ENCODE peak calls at places on chromosomes 2 and 18, in five cellular contexts. One of them, this sample, is unnamed. For H3K9me3, the result is how much of the 10 kb centered on the place peaks cover.

GRCh38 chr18:61322265-61322873 is 10.9 kb upstream of the CDH20 start:
- DNase-seq in IMR-90: peak
- DNase-seq in CD4-positive, alpha-beta memory T cell: no peak
- DNase-seq in uterus: no peak
- DNase-seq in adrenal gland: peak
- DNase-seq in this sample: peak

GRCh38 chr18:58290059-58290747 is 246.2 kb downstream of the NEDD4L start:
- DNase-seq in IMR-90: peak
- DNase-seq in CD4-positive, alpha-beta memory T cell: no peak
- DNase-seq in uterus: no peak
- DNase-seq in adrenal gland: no peak
- DNase-seq in this sample: no peak

GRCh38 chr2:225041210-225041870 is 928 bp downstream of the DOCK10 start:
- DNase-seq in IMR-90: peak
- DNase-seq in CD4-positive, alpha-beta memory T cell: peak
- DNase-seq in uterus: no peak
- DNase-seq in adrenal gland: peak
- DNase-seq in this sample: peak

GRCh38 chr2:73987109-73987947 is 2.6 kb downstream of the TET3 start:
- DNase-seq in IMR-90: peak
- DNase-seq in CD4-positive, alpha-beta memory T cell: peak
- DNase-seq in uterus: no peak
- DNase-seq in adrenal gland: peak
- DNase-seq in this sample: no peak

GRCh38 chr18:68262697-68263293 is 452.1 kb downstream of the TMX3 start:
- DNase-seq in IMR-90: peak
- DNase-seq in CD4-positive, alpha-beta memory T cell: no peak
- DNase-seq in uterus: no peak
- DNase-seq in adrenal gland: no peak
- DNase-seq in this sample: no peak

GRCh38 chr2:9178905-9179571 is 27.6 kb upstream of the ASAP2 start:
- DNase-seq in IMR-90: peak
- DNase-seq in CD4-positive, alpha-beta memory T cell: no peak
- DNase-seq in uterus: peak
- DNase-seq in adrenal gland: peak
- DNase-seq in this sample: peak

GRCh38 chr2:231699006-231699405 is 9.3 kb upstream of the PTMA start:
- DNase-seq in IMR-90: peak
- DNase-seq in CD4-positive, alpha-beta memory T cell: no peak
- DNase-seq in uterus: no peak
- DNase-seq in adrenal gland: no peak
- DNase-seq in this sample: peak

GRCh38 chr2:178949151-178949550 is 100.8 kb downstream of the CCDC141 start:
- DNase-seq in IMR-90: no peak
- DNase-seq in CD4-positive, alpha-beta memory T cell: no peak
- DNase-seq in uterus: no peak
- DNase-seq in adrenal gland: no peak
- DNase-seq in this sample: no peak

GRCh38 chr2:85433511-85434089 is 15.1 kb downstream of the SH2D6 start:
- DNase-seq in IMR-90: peak
- DNase-seq in CD4-positive, alpha-beta memory T cell: no peak
- DNase-seq in uterus: peak
- DNase-seq in adrenal gland: peak
- DNase-seq in this sample: peak

GRCh38 chr2:127164761-127165538 is 55.1 kb downstream of the CYP27C1 start:
- DNase-seq in IMR-90: no peak
- DNase-seq in CD4-positive, alpha-beta memory T cell: no peak
- DNase-seq in uterus: no peak
- DNase-seq in adrenal gland: no peak
- DNase-seq in this sample: no peak

GRCh38 chr2:33073018-33073417 is 126.3 kb downstream of the LTBP1 start:
- DNase-seq in IMR-90: peak
- DNase-seq in CD4-positive, alpha-beta memory T cell: no peak
- DNase-seq in uterus: no peak
- DNase-seq in adrenal gland: no peak
- DNase-seq in this sample: no peak

GRCh38 chr2:6826081-6826913 is 39.4 kb downstream of the CMPK2 start:
- DNase-seq in IMR-90: peak
- DNase-seq in CD4-positive, alpha-beta memory T cell: peak
- DNase-seq in uterus: no peak
- DNase-seq in adrenal gland: peak
- DNase-seq in this sample: no peak

GRCh38 chr2:41909584-41909983 is 138.2 kb upstream of the PKDCC start:
- DNase-seq in IMR-90: no peak
- DNase-seq in CD4-positive, alpha-beta memory T cell: no peak
- DNase-seq in uterus: no peak
- DNase-seq in adrenal gland: no peak
- DNase-seq in this sample: no peak

GRCh38 chr2:88729061-88729745 is 37.7 kb downstream of the RPIA start:
- DNase-seq in IMR-90: no peak
- DNase-seq in CD4-positive, alpha-beta memory T cell: no peak
- DNase-seq in uterus: no peak
- DNase-seq in adrenal gland: no peak
- DNase-seq in this sample: no peak

GRCh38 chr2:236215196-236215595 is 47.0 kb upstream of the GBX2 start:
- DNase-seq in IMR-90: no peak
- DNase-seq in CD4-positive, alpha-beta memory T cell: no peak
- DNase-seq in uterus: no peak
- DNase-seq in adrenal gland: no peak
- DNase-seq in this sample: no peak

GRCh38 chr2:67599561-67599960 is 202.4 kb downstream of the ETAA1 start:
- DNase-seq in IMR-90: peak
- DNase-seq in CD4-positive, alpha-beta memory T cell: no peak
- DNase-seq in uterus: no peak
- DNase-seq in adrenal gland: no peak
- DNase-seq in this sample: no peak

GRCh38 chr18:52979888-52980287 is 639.9 kb downstream of the DCC start:
- DNase-seq in IMR-90: no peak
- DNase-seq in CD4-positive, alpha-beta memory T cell: no peak
- DNase-seq in uterus: no peak
- DNase-seq in adrenal gland: no peak
- DNase-seq in this sample: no peak

GRCh38 chr18:59459352-59460059 is 100.4 kb upstream of the LMAN1 start:
- DNase-seq in IMR-90: peak
- DNase-seq in CD4-positive, alpha-beta memory T cell: no peak
- DNase-seq in uterus: no peak
- DNase-seq in adrenal gland: no peak
- DNase-seq in this sample: no peak

GRCh38 chr2:175402591-175402990 is 221.1 kb upstream of the ATP5MC3 start:
- DNase-seq in IMR-90: no peak
- DNase-seq in CD4-positive, alpha-beta memory T cell: no peak
- DNase-seq in uterus: no peak
- DNase-seq in adrenal gland: no peak
- DNase-seq in this sample: no peak

GRCh38 chr2:220555961-220556360 is 928.5 kb downstream of the SLC4A3 start:
- DNase-seq in IMR-90: peak
- DNase-seq in CD4-positive, alpha-beta memory T cell: no peak
- DNase-seq in uterus: no peak
- DNase-seq in adrenal gland: no peak
- DNase-seq in this sample: no peak

GRCh38 chr2:60290534-60290933 is 262.9 kb downstream of the BCL11A start:
- DNase-seq in IMR-90: no peak
- DNase-seq in CD4-positive, alpha-beta memory T cell: no peak
- DNase-seq in uterus: no peak
- DNase-seq in adrenal gland: no peak
- DNase-seq in this sample: no peak

GRCh38 chr2:164186596-164186995 is 434.7 kb downstream of the GRB14 start:
- DNase-seq in IMR-90: no peak
- DNase-seq in CD4-positive, alpha-beta memory T cell: no peak
- DNase-seq in uterus: no peak
- DNase-seq in adrenal gland: no peak
- DNase-seq in this sample: no peak

GRCh38 chr18:49846263-49846662 is 32.9 kb upstream of the ACAA2 start:
- DNase-seq in IMR-90: peak
- DNase-seq in CD4-positive, alpha-beta memory T cell: no peak
- DNase-seq in uterus: no peak
- DNase-seq in adrenal gland: no peak
- DNase-seq in this sample: no peak

GRCh38 chr2:125861461-125861860 is 794.5 kb upstream of the GYPC start:
- DNase-seq in IMR-90: no peak
- DNase-seq in CD4-positive, alpha-beta memory T cell: no peak
- DNase-seq in uterus: no peak
- DNase-seq in adrenal gland: no peak
- DNase-seq in this sample: no peak
- H3K9me3 ChIP-seq in IMR-90: under half
- H3K9me3 ChIP-seq in CD4-positive, alpha-beta memory T cell: under half
- H3K9me3 ChIP-seq in uterus: under half
- H3K9me3 ChIP-seq in adrenal gland: under half
- H3K9me3 ChIP-seq in this sample: under half

DNA sequence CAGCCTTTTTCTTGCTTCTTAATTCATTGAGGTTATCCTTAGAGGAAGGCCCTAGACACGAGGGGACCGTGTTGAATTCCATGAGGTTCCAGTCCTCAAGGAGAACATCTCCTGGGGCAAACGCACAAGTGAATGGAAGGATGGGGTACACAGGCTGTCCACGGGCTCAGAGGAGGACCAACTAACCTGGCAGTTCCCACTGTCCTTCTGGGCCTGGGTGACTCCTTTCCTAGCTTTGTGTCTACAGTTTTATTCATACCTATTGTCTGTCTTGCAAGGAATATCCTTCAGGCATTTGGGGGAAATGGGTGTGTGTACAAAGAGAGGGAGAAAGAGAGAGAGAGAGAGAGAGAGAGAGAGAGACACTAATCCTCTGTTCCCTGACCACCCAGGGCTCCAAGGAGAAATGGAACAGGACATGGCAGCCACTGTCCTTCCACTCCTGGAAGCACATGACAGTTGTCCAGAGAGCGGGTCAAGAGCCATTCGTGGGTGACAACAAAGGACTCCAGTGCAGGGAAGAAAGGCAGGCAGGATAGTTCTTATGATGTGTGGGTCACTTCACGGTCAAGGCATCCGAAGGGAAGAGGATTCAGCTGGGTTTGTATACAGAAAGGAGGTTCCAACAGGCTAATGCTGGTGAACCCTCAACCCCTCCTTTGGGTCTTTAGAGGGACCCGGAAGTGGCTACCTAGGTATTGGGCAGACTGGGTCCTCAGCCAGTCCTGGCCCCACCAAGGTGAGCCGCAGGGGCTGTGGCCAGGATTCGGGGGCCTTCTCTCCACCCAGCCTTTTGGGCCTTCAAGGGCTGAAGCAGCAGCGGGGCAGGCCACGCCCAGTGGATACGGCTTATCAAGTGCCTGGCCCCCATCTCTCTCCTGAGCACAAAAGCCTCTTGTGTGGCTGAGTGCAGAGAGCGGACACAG is 150.6 kb downstream of the MYCN start:
- DNase-seq in IMR-90: no peak
- DNase-seq in CD4-positive, alpha-beta memory T cell: no peak
- DNase-seq in uterus: no peak
- DNase-seq in adrenal gland: no peak
- DNase-seq in this sample: no peak
- H3K9me3 ChIP-seq in IMR-90: under half
- H3K9me3 ChIP-seq in CD4-positive, alpha-beta memory T cell: under half
- H3K9me3 ChIP-seq in uterus: under half
- H3K9me3 ChIP-seq in adrenal gland: under half
- H3K9me3 ChIP-seq in this sample: under half

DNA sequence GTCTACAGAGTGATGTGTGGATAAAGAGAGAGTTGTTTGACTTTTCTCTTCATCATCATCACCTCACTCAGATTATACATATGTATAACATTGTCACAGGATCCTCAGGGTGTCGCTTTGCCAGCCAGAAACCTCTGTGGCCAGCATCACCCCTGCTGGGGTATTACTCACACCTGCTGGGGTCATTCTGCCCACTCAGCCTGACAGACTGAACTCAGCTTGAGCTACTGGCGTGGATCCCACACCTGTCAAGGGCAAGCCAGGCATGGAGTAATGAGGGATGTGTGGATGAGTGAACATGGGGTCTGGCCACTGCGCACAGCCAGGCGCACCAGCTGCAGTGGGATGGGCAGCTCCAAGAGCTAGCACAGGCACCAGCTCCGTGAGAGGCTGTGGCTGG is 870.6 kb downstream of the CBLN2 start:
- DNase-seq in IMR-90: no peak
- DNase-seq in CD4-positive, alpha-beta memory T cell: no peak
- DNase-seq in uterus: no peak
- DNase-seq in adrenal gland: no peak
- DNase-seq in this sample: no peak
- H3K9me3 ChIP-seq in IMR-90: under half
- H3K9me3 ChIP-seq in CD4-positive, alpha-beta memory T cell: under half
- H3K9me3 ChIP-seq in uterus: under half
- H3K9me3 ChIP-seq in adrenal gland: under half
- H3K9me3 ChIP-seq in this sample: under half

GRCh38 chr2:172533687-172534086 is 22.2 kb upstream of the PDK1 start:
- DNase-seq in IMR-90: no peak
- DNase-seq in CD4-positive, alpha-beta memory T cell: no peak
- DNase-seq in uterus: no peak
- DNase-seq in adrenal gland: no peak
- DNase-seq in this sample: no peak
- H3K9me3 ChIP-seq in IMR-90: under half
- H3K9me3 ChIP-seq in CD4-positive, alpha-beta memory T cell: under half
- H3K9me3 ChIP-seq in uterus: under half
- H3K9me3 ChIP-seq in adrenal gland: under half
- H3K9me3 ChIP-seq in this sample: under half

This sample was measured in heart left ventricle.